ENCODE peak calls at places on chromosomes 6 and 20, in four cellular contexts. Q is H9, N is A549, P is kidney. G is an unnamed sample.

GRCh38 chr6:90233994-90234393 is 62.6 kb downstream of the BACH2 start:
- DNase-seq in N (no peak), Q (no peak), P (no peak), G (no peak)

GRCh38 chr6:35477551-35478179 is 9.5 kb downstream of the RPL10A start:
- DNase-seq in N (no peak), P (no peak), Q (no peak), G (no peak)

GRCh38 chr6:76174722-76175121 is 102.3 kb upstream of the IMPG1 start:
- DNase-seq in P (no peak), Q (no peak), N (no peak), G (no peak)

GRCh38 chr20:36606171-36607116 is 865 bp downstream of the RAB5IF start:
- DNase-seq in P (no peak), Q (no peak), N (peak; percentile 61), G (peak; percentile 34)

GRCh38 chr6:169961772-169962561 is 210.5 kb downstream of the ERMARD start:
- DNase-seq in Q (peak; percentile 73), N (no peak), P (peak; percentile 80), G (no peak)

GRCh38 chr20:5592823-5593761 is 157.1 kb upstream of the SHLD1 start:
- DNase-seq in N (no peak), P (no peak), Q (no peak), G (no peak)

GRCh38 chr6:159871911-159872310 is 18.9 kb upstream of the MAS1 start:
- DNase-seq in P (no peak), Q (no peak), N (no peak), G (no peak)

GRCh38 chr6:53984163-53984562 is 127.1 kb upstream of the MLIP start:
- DNase-seq in N (peak; percentile 68), Q (no peak), P (no peak), G (peak; percentile 95)

GRCh38 chr6:89047473-89047872 is 33.1 kb upstream of the PNRC1 start:
- DNase-seq in P (no peak), Q (no peak), N (peak; percentile 65), G (no peak)

GRCh38 chr6:2596222-2596621 is 154.5 kb downstream of the MYLK4 start:
- DNase-seq in Q (peak; percentile 71), N (no peak), P (no peak), G (no peak)

GRCh38 chr6:25922301-25922700 is 8.2 kb downstream of the SLC17A2 start:
- DNase-seq in Q (no peak), N (no peak), P (no peak), G (no peak)

GRCh38 chr6:124462746-124463145 is 499.5 kb upstream of the RNF217 start:
- DNase-seq in N (no peak), P (no peak), Q (no peak), G (no peak)

GRCh38 chr20:17624070-17624469 is 54.2 kb downstream of the DSTN start:
- DNase-seq in P (peak; percentile 50), N (no peak), Q (no peak), G (no peak)

GRCh38 chr6:115854866-115855665 is 205.6 kb downstream of the FRK start:
- DNase-seq in Q (no peak), P (peak; percentile 52), N (no peak), G (no peak)

GRCh38 chr20:44954198-44954597 is 6.0 kb downstream of the TOMM34 start:
- DNase-seq in N (no peak), Q (no peak), P (no peak), G (no peak)

GRCh38 chr6:160455484-160456213 is 107.5 kb downstream of the SLC22A3 start:
- DNase-seq in N (peak; percentile 57), P (peak; percentile 78), Q (peak; percentile 76), G (peak; percentile 71)

GRCh38 chr6:78551361-78551760 is 316.0 kb upstream of the IRAK1BP1 start:
- DNase-seq in Q (no peak), P (no peak), N (no peak), G (no peak)

GRCh38 chr6:130970839-130971410 is 92.1 kb downstream of the EPB41L2 start:
- DNase-seq in P (no peak), Q (no peak), N (no peak), G (no peak)

GRCh38 chr20:10505320-10506226 is 70.5 kb downstream of the SLX4IP start:
- DNase-seq in N (no peak), P (no peak), Q (no peak), G (peak; percentile 34)

GRCh38 chr6:57027301-57027700 is 19.2 kb upstream of the KIAA1586 start:
- DNase-seq in N (no peak), P (no peak), Q (no peak), G (no peak)

GRCh38 chr6:57221936-57222683 is at the start of gene RAB23:
- DNase-seq in Q (peak; percentile 91), P (peak; percentile 94), N (peak; percentile 77), G (peak; percentile 90)

GRCh38 chr6:143060806-143061596 is at the start of gene AIG1:
- DNase-seq in N (no peak), P (peak; percentile 92), Q (peak; percentile 69), G (peak; percentile 14)

GRCh38 chr6:73461537-73462350 is at the start of gene MTO1:
- DNase-seq in Q (peak; percentile 80), P (peak; percentile 96), N (peak; percentile 88), G (peak; percentile 90)

GRCh38 chr6:160035693-160036330 is 66.9 kb downstream of the IGF2R start:
- DNase-seq in P (no peak), Q (no peak), N (no peak), G (no peak)

GRCh38 chr20:20761302-20761701 is 48.9 kb upstream of the RALGAPA2 start:
- DNase-seq in P (no peak), Q (no peak), N (no peak), G (no peak)

GRCh38 chr6:71383891-71384489 is 95.4 kb downstream of the OGFRL1 start:
- DNase-seq in P (no peak), Q (no peak), N (peak; percentile 48), G (no peak)

GRCh38 chr6:105824732-105825131 is 261.4 kb upstream of the PRDM1 start:
- DNase-seq in N (no peak), Q (no peak), P (no peak), G (no peak)

GRCh38 chr6:135909737-135910387 is 58.4 kb downstream of the PDE7B start:
- DNase-seq in N (peak; percentile 51), P (peak; percentile 49), Q (peak; percentile 78), G (peak; percentile 13)

GRCh38 chr6:145497006-145497405 is 238.3 kb downstream of the EPM2A start:
- DNase-seq in N (no peak), Q (no peak), P (no peak), G (no peak)

GRCh38 chr6:12602951-12603710 is 113.4 kb upstream of the PHACTR1 start:
- DNase-seq in N (peak; percentile 88), Q (no peak), P (no peak), G (peak; percentile 23)

GRCh38 chr20:3398681-3399252 is 8.7 kb downstream of the DNAAF9 start:
- DNase-seq in N (no peak), Q (no peak), P (no peak), G (no peak)

GRCh38 chr20:33649201-33649631 is 12.9 kb upstream of the C20orf144 start:
- DNase-seq in P (peak; percentile 82), N (no peak), Q (no peak), G (no peak)

GRCh38 chr20:63957004-63957689 is 931 bp upstream of the UCKL1 start:
- DNase-seq in N (peak; percentile 82), P (peak; percentile 91), Q (peak; percentile 95), G (peak; percentile 91)

GRCh38 chr6:28368522-28368921 is 18.8 kb downstream of the ZKSCAN3 start:
- DNase-seq in P (no peak), Q (no peak), N (no peak), G (no peak)

GRCh38 chr6:157135691-157136090 is 187.6 kb downstream of the TMEM242 start:
- DNase-seq in P (no peak), Q (no peak), N (no peak), G (no peak)

GRCh38 chr6:49327005-49327404 is 136.0 kb downstream of the MMUT start:
- DNase-seq in Q (no peak), N (no peak), P (no peak), G (no peak)

GRCh38 chr6:52591832-52592231 is 15.0 kb upstream of the TRAM2 start:
- DNase-seq in N (no peak), P (no peak), Q (no peak), G (no peak)

GRCh38 chr20:49674383-49675352 is 39.0 kb downstream of the B4GALT5 start:
- DNase-seq in Q (no peak), P (no peak), N (peak; percentile 93), G (peak; percentile 94)
- TF ChIP-seq CTCF in Q (no peak), P (peak; percentile 13), N (no peak), G (no peak)

DNA sequence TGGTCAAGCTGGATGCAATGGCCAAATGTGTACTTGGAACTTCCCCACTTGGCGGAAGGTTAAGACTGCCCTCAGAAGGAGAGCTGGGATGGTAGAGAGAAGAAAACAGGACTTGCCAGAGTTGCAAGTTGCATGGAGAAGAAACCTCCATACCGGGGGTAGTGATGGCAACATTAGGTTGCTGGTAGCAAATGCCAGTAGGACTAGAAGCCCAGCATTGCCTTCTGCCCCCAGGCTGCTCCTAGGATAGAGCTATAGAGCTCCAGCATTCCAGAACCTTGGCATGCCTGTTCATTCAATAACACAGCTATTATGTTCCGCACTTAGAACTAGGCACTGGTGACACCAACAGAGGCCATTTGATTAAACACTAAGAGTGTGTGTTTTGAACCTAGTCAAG is 26.6 kb downstream of the TFEB start:
- DNase-seq in Q (no peak), P (no peak), N (no peak), G (no peak)
- H3K27ac ChIP-seq in Q (no peak overlapping the region), P (no peak overlapping the region), N (peak overlapping the region; percentile 97), G (no peak overlapping the region)

DNA sequence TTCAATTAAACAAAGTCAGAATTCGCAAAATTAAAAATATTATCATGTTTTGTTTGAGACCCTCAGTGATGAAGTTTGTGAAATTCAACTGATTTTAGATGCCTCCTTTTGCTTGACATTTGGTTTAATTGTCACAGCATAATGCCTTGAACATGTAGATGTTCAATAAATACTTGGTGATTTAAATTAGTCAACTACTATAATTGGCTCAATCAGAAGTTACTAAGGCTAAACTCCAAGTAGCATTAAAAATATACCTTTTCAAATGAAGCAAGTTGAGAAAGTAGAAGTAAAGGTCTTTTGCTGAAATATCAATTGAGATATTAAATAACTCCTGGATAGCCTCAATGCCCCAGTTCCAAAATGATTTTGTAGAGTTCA is 145.8 kb upstream of the AKIRIN2 start:
- DNase-seq in N (no peak), P (no peak), Q (no peak), G (no peak)
- TF ChIP-seq CTCF in N (no peak), P (no peak), Q (no peak), G (no peak)

GRCh38 chr6:148441454-148441911 is 98.8 kb downstream of the SASH1 start:
- DNase-seq in N (peak; percentile 55), P (no peak), Q (no peak), G (peak; percentile 72)

GRCh38 chr6:148438593-148438992 is 96.0 kb downstream of the SASH1 start:
- DNase-seq in Q (no peak), N (no peak), P (no peak), G (no peak)

GRCh38 chr6:148440021-148440420 is 97.4 kb downstream of the SASH1 start:
- DNase-seq in Q (no peak), P (no peak), N (no peak), G (no peak)

GRCh38 chr6:148443798-148444560 is 101.3 kb downstream of the SASH1 start:
- DNase-seq in P (no peak), Q (no peak), N (no peak), G (no peak)

DNA sequence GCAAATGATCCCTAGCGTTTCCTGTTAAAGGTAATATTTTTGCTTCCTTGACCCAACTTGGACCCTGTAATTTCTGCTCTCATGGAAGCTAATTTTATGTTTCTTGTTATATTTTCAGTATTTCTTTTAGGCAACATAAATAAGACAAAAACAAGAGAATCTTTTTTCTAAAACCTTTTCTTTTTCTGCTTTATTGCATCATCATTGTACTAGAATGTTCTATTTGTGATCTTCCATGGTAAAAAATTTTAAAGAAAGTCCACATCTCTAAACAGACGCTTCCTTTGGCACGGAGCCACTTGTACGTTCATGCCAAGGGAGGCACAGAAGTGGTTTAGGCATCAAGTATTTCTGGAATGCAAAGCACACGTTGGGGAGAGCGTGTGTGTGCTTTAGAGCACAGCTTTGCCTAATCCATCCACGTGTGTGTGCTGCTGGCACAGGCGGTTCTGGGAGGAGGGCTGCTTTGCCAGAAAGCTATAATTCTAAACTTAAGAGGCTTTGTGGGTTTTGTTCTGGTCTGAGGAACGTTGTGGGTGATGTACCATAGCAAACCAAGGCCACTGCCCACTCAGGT is 98.3 kb downstream of the SASH1 start:
- DNase-seq in N (peak; percentile 77), Q (no peak), P (peak; percentile 86), G (peak; percentile 75)
- H3K27ac ChIP-seq in N (peak overlapping the region; percentile 87), Q (no peak overlapping the region), P (peak overlapping the region; percentile 37), G (peak overlapping the region; percentile 91)